ENCODE peak calls at places on chromosomes 1 and 21, in nine cellular contexts. J is fibroblast of lung; E is A549; L is activated T-cell treated with anti-CD3 and anti-CD28 coated beads, Interleukin-2, amount 50 U/mL, for 4 hours; C is pancreas; I is AG04449; U is HCEC 1CT; T is non-pigmented ciliary epithelial cell; K is activated CD4-positive, CD25-positive, alpha-beta regulatory T cell treated with anti-CD3 and anti-CD28 coated beads, Interleukin-2, amount 50 U/mL, for 16 hours. A is an unnamed sample.

GRCh38 chr1:81695741-81696140 is 105.0 kb upstream of the ADGRL2 start:
- DNase-seq in J (peak), E (peak), L (no peak), C (no peak), I (peak), U (peak), T (peak), K (no peak), A (peak)

GRCh38 chr1:41490911-41491310 is 6.4 kb upstream of the EDN2 start:
- DNase-seq in J (no peak), E (no peak), L (no peak), C (peak), I (no peak), U (no peak), T (no peak), K (no peak), A (no peak)

GRCh38 chr1:21937372-21938121 is 437 bp upstream of the HSPG2 start:
- DNase-seq in J (peak), E (peak), L (peak), C (peak), I (no peak), U (peak), T (no peak), K (peak), A (peak)

GRCh38 chr1:231334079-231334666 is 3.5 kb downstream of the EXOC8 start:
- DNase-seq in J (no peak), E (no peak), L (no peak), C (no peak), I (no peak), U (no peak), T (no peak), K (no peak), A (no peak)

GRCh38 chr1:234348964-234349363 is 24.3 kb upstream of the COA6 start:
- DNase-seq in J (no peak), E (no peak), L (no peak), C (no peak), I (no peak), U (no peak), T (no peak), K (no peak), A (no peak)

GRCh38 chr1:228739826-228740225 is 4.5 kb downstream of the RHOU start:
- DNase-seq in J (no peak), E (no peak), L (no peak), C (no peak), I (no peak), U (no peak), T (no peak), K (no peak), A (no peak)

GRCh38 chr1:40897499-40897898 is 35.3 kb upstream of the CITED4 start:
- DNase-seq in J (peak), E (peak), L (no peak), C (no peak), I (no peak), U (no peak), T (no peak), K (no peak), A (peak)

GRCh38 chr21:35974801-35975200 is 85.5 kb downstream of the SETD4 start:
- DNase-seq in J (peak), E (no peak), L (no peak), C (no peak), I (peak), U (no peak), T (peak), K (no peak), A (peak)

GRCh38 chr1:90925928-90926869 is 95.6 kb downstream of the ZNF644 start:
- DNase-seq in J (peak), E (peak), L (no peak), C (no peak), I (peak), U (peak), T (peak), K (no peak), A (peak)

GRCh38 chr1:221741364-221741970 is 422 bp downstream of the DUSP10 start:
- DNase-seq in J (no peak), E (no peak), L (no peak), C (no peak), I (no peak), U (peak), T (no peak), K (no peak), A (no peak)

GRCh38 chr1:213908521-213908920 is 79.3 kb upstream of the PROX1 start:
- DNase-seq in J (no peak), E (no peak), L (no peak), C (no peak), I (no peak), U (no peak), T (no peak), K (no peak), A (no peak)

GRCh38 chr1:62361426-62361825 is 42.2 kb upstream of the KANK4 start:
- DNase-seq in J (no peak), E (no peak), L (no peak), C (no peak), I (no peak), U (no peak), T (no peak), K (no peak), A (no peak)

GRCh38 chr1:40712405-40712944 is 21.0 kb downstream of the NFYC start:
- DNase-seq in J (no peak), E (no peak), L (no peak), C (no peak), I (no peak), U (no peak), T (no peak), K (no peak), A (no peak)

GRCh38 chr1:113153116-113153803 is 80.3 kb downstream of the LRIG2 start:
- DNase-seq in J (no peak), E (peak), L (no peak), C (no peak), I (no peak), U (peak), T (no peak), K (no peak), A (no peak)

GRCh38 chr1:54804471-54805132 is 3.5 kb upstream of the TTC22 start:
- DNase-seq in J (no peak), E (no peak), L (no peak), C (peak), I (no peak), U (peak), T (no peak), K (no peak), A (no peak)

GRCh38 chr1:3312894-3313578 is 141.4 kb upstream of the ARHGEF16 start:
- DNase-seq in J (peak), E (peak), L (peak), C (peak), I (peak), U (peak), T (peak), K (no peak), A (peak)